ENCODE peak calls at places on chromosomes 16 and 17, in five cellular contexts. D is Karpas-422, C is aorta, X is upper lobe of right lung, Q is body of pancreas. P is an unnamed sample. For H3K4me1, the result is how much of the 10 kb centered on the place peaks cover.

GRCh38 chr17:38701504-38702165 is 3.4 kb upstream of the MLLT6 start:
- DNase-seq in D (peak), C (no peak), X (no peak), Q (peak), P (no peak)

GRCh38 chr16:89366561-89367537 is 123.5 kb downstream of the ANKRD11 start:
- DNase-seq in D (no peak), C (peak), X (peak), Q (no peak), P (no peak)

GRCh38 chr17:33039874-33040273 is 48.2 kb downstream of the SPACA3 start:
- DNase-seq in D (no peak), C (no peak), X (no peak), Q (no peak), P (no peak)

GRCh38 chr17:37359682-37360188 is 16.1 kb upstream of the C17orf78 start:
- DNase-seq in D (no peak), C (no peak), X (no peak), Q (no peak), P (no peak)

GRCh38 chr16:69772560-69773254 is 10.6 kb downstream of the WWP2 start:
- DNase-seq in D (no peak), C (no peak), X (no peak), Q (no peak), P (no peak)

GRCh38 chr16:46713634-46714033 is 24.2 kb downstream of the ORC6 start:
- DNase-seq in D (no peak), C (no peak), X (no peak), Q (no peak), P (no peak)

GRCh38 chr17:8941980-8942617 is 23.4 kb downstream of the PIK3R5 start:
- DNase-seq in D (no peak), C (no peak), X (no peak), Q (no peak), P (no peak)

GRCh38 chr17:45646288-45646988 is 137.7 kb upstream of the CRHR1 start:
- DNase-seq in D (no peak), C (no peak), X (peak), Q (no peak), P (no peak)

GRCh38 chr17:45841883-45842525 is 2.7 kb upstream of the SPPL2C start:
- DNase-seq in D (no peak), C (no peak), X (no peak), Q (no peak), P (no peak)

GRCh38 chr17:37180371-37180770 is 195.4 kb upstream of the C17orf78 start:
- DNase-seq in D (no peak), C (no peak), X (no peak), Q (no peak), P (no peak)

GRCh38 chr16:17397499-17397891 is 73.3 kb downstream of the XYLT1 start:
- DNase-seq in D (no peak), C (no peak), X (no peak), Q (peak), P (no peak)

GRCh38 chr17:31327534-31328526 is 6.4 kb upstream of the EVI2A start:
- DNase-seq in D (no peak), C (no peak), X (no peak), Q (no peak), P (no peak)

GRCh38 chr16:56269824-56270684 is 78.8 kb downstream of the GNAO1 start:
- DNase-seq in D (no peak), C (peak), X (peak), Q (no peak), P (no peak)

DNA sequence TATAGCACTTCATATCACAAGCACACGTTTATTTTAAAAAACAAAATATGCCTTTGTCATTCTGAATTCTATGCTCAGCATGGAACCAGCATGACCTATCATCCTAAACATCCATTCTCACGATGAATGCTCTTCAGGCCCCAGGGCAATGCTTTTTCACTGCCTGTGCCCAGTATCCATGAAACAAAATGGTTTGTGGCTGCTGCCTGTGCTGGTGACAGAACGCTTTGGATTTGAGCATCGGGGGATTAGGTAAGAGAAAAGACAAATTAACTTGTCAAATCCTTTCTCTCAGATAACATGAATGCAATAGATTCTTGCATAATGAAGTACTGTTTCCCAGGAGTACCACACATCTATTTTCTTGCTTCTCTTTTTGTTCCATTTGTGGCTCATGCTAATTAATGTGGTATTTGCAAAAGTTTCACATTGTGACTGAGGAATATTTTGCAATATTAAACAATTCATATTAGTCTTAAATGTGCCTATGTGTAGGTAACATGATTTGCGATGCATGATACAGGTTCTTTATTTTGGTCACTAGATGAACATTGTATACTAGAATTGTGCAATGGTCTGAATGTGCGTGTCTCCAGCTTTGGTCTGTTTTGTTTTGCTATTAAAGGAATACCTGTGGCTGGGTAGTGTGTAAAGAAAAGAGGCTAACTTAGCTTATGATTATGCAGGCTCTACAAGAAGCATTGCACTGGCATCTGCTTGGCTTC is 25.8 kb upstream of the SRSF1 start:
- DNase-seq in D (no peak), C (no peak), X (no peak), Q (no peak), P (no peak)
- H3K27ac ChIP-seq in D (no peak), C (no peak), X (no peak), Q (no peak), P (no peak)

GRCh38 chr16:85579199-85579598 is 33.9 kb upstream of the GSE1 start:
- DNase-seq in D (no peak), C (no peak), X (no peak), Q (no peak), P (no peak)

GRCh38 chr16:85576944-85577343 is 36.2 kb upstream of the GSE1 start:
- DNase-seq in D (no peak), C (no peak), X (no peak), Q (no peak), P (no peak)

GRCh38 chr16:85579883-85580607 is 33.1 kb upstream of the GSE1 start:
- DNase-seq in D (no peak), C (no peak), X (no peak), Q (no peak), P (no peak)

GRCh38 chr16:85578599-85578948 is 34.5 kb upstream of the GSE1 start:
- DNase-seq in D (no peak), C (no peak), X (no peak), Q (no peak), P (no peak)

GRCh38 chr16:85577899-85578598 is 35.1 kb upstream of the GSE1 start:
- DNase-seq in D (no peak), C (no peak), X (no peak), Q (no peak), P (no peak)
- H3K4me1 ChIP-seq in D (under half), C (under half), X (half or more), Q (half or more), P (half or more)

GRCh38 chr16:86296263-86296662 is 214.1 kb upstream of the FOXF1 start:
- DNase-seq in D (no peak), C (no peak), X (no peak), Q (no peak), P (no peak)

GRCh38 chr16:86292171-86292775 is 218.1 kb upstream of the FOXF1 start:
- DNase-seq in D (no peak), C (no peak), X (no peak), Q (no peak), P (no peak)

GRCh38 chr16:86293897-86294296 is 216.4 kb upstream of the FOXF1 start:
- DNase-seq in D (no peak), C (no peak), X (no peak), Q (no peak), P (peak)

GRCh38 chr16:86292942-86293341 is 217.4 kb upstream of the FOXF1 start:
- DNase-seq in D (no peak), C (no peak), X (no peak), Q (no peak), P (no peak)

DNA sequence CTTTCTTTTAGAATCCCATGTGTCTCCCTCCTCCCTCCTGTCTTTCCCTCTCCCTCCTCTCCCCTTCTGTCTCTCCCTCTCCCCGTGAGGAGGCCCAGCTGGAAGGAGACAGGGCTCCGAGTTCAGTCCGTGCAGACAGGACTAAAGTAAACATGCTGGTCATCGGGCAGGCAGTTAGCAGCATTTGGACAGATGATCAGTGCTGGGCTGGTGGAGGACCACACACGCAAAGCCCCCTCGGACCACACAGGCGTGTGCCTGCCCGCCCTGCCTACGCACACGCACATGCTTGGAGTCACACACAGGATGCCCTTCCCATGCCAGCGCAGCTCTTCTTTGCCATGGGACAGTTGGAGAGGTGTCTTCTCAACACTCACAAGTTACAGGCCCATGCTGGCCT is 215.8 kb upstream of the FOXF1 start:
- DNase-seq in D (no peak), C (no peak), X (no peak), Q (no peak), P (peak)
- H3K27ac ChIP-seq in D (no peak), C (no peak), X (no peak), Q (no peak), P (no peak)

GRCh38 chr17:2794116-2794803 is 2.0 kb upstream of the RAP1GAP2 start:
- DNase-seq in D (no peak), C (no peak), X (no peak), Q (no peak), P (no peak)
- H3K4me1 ChIP-seq in D (under half), C (under half), X (under half), Q (under half), P (under half)

GRCh38 chr17:4807534-4808377 is 804 bp downstream of the PLD2 start:
- DNase-seq in D (no peak), C (no peak), X (no peak), Q (peak), P (no peak)

GRCh38 chr17:4808378-4808767 is 1.4 kb downstream of the PLD2 start:
- DNase-seq in D (no peak), C (peak), X (peak), Q (peak), P (no peak)

GRCh38 chr17:4806770-4807533 is at the start of gene PLD2:
- DNase-seq in D (peak), C (peak), X (peak), Q (peak), P (peak)

GRCh38 chr17:4802228-4802627 is at the start of gene C17orf114:
- DNase-seq in D (no peak), C (no peak), X (no peak), Q (no peak), P (no peak)

DNA sequence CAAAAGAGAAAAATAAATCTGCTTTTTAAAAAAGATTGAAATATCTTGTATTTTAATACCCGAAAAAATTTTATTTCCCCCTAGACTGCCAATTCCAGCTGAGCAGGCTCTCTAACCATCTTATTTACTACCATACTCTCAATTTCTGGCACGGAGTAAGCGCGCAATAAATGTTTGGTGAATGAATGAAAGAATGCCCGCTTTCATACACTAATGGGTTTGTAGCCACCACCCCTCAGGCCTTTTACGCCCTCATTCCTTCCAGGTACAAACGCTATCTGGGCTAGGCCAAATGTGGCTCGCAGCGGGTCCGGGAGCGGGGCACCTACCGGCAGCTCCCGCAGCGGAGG is 557 bp upstream of the PLD2 start:
- DNase-seq in D (peak), C (no peak), X (no peak), Q (peak), P (no peak)
- H3K27ac ChIP-seq in D (no peak), C (no peak), X (no peak), Q (peak), P (no peak)

GRCh38 chr16:24989417-24989978 is 25.7 kb downstream of the ARHGAP17 start:
- DNase-seq in D (no peak), C (no peak), X (no peak), Q (no peak), P (no peak)

GRCh38 chr16:24986512-24987303 is 28.5 kb downstream of the ARHGAP17 start:
- DNase-seq in D (peak), C (no peak), X (no peak), Q (no peak), P (no peak)

GRCh38 chr16:24990803-24991202 is 24.4 kb downstream of the ARHGAP17 start:
- DNase-seq in D (no peak), C (no peak), X (no peak), Q (no peak), P (no peak)

GRCh38 chr16:24988593-24989338 is 26.4 kb downstream of the ARHGAP17 start:
- DNase-seq in D (no peak), C (no peak), X (no peak), Q (peak), P (no peak)

GRCh38 chr16:24988137-24988535 is 27.0 kb downstream of the ARHGAP17 start:
- DNase-seq in D (no peak), C (no peak), X (no peak), Q (no peak), P (no peak)
- H3K4me1 ChIP-seq in D (half or more), C (under half), X (half or more), Q (half or more), P (half or more)

GRCh38 chr17:80262775-80263244 is 2.2 kb downstream of the RNF213 start:
- DNase-seq in D (no peak), C (no peak), X (peak), Q (no peak), P (no peak)

GRCh38 chr17:80262291-80262690 is 1.6 kb downstream of the RNF213 start:
- DNase-seq in D (no peak), C (no peak), X (no peak), Q (no peak), P (no peak)

GRCh38 chr17:80261159-80261894 is 675 bp downstream of the RNF213 start:
- DNase-seq in D (peak), C (peak), X (peak), Q (peak), P (peak)

GRCh38 chr17:80260791-80261158 is at the start of gene RNF213:
- DNase-seq in D (peak), C (peak), X (peak), Q (peak), P (peak)

GRCh38 chr17:80261895-80262279 is 1.2 kb downstream of the RNF213 start:
- DNase-seq in D (no peak), C (no peak), X (no peak), Q (no peak), P (no peak)
- H3K27ac ChIP-seq in D (no peak), C (no peak), X (peak), Q (peak), P (peak)

GRCh38 chr17:29709861-29710849 is 87.4 kb upstream of the CORO6 start:
- DNase-seq in D (peak), C (no peak), X (no peak), Q (no peak), P (no peak)

GRCh38 chr17:29710891-29711418 is 88.2 kb upstream of the CORO6 start:
- DNase-seq in D (peak), C (no peak), X (no peak), Q (no peak), P (no peak)

GRCh38 chr17:29706045-29706431 is 83.3 kb upstream of the CORO6 start:
- DNase-seq in D (no peak), C (no peak), X (no peak), Q (no peak), P (no peak)

GRCh38 chr17:29707212-29707571 is 84.5 kb upstream of the CORO6 start:
- DNase-seq in D (no peak), C (no peak), X (no peak), Q (no peak), P (no peak)

GRCh38 chr17:29705352-29705751 is 82.6 kb upstream of the CORO6 start:
- DNase-seq in D (no peak), C (no peak), X (no peak), Q (no peak), P (no peak)
- H3K4me1 ChIP-seq in D (under half), C (under half), X (half or more), Q (under half), P (half or more)

GRCh38 chr17:78214706-78215061 is 631 bp downstream of the BIRC5 start:
- DNase-seq in D (no peak), C (no peak), X (no peak), Q (no peak), P (no peak)

GRCh38 chr17:78210111-78210510 is 3.9 kb upstream of the BIRC5 start:
- DNase-seq in D (no peak), C (no peak), X (no peak), Q (no peak), P (no peak)

GRCh38 chr17:78211032-78211431 is 3.0 kb upstream of the BIRC5 start:
- DNase-seq in D (no peak), C (no peak), X (no peak), Q (no peak), P (no peak)

GRCh38 chr17:78219396-78220150 is 5.5 kb downstream of the BIRC5 start:
- DNase-seq in D (no peak), C (no peak), X (no peak), Q (no peak), P (no peak)

DNA sequence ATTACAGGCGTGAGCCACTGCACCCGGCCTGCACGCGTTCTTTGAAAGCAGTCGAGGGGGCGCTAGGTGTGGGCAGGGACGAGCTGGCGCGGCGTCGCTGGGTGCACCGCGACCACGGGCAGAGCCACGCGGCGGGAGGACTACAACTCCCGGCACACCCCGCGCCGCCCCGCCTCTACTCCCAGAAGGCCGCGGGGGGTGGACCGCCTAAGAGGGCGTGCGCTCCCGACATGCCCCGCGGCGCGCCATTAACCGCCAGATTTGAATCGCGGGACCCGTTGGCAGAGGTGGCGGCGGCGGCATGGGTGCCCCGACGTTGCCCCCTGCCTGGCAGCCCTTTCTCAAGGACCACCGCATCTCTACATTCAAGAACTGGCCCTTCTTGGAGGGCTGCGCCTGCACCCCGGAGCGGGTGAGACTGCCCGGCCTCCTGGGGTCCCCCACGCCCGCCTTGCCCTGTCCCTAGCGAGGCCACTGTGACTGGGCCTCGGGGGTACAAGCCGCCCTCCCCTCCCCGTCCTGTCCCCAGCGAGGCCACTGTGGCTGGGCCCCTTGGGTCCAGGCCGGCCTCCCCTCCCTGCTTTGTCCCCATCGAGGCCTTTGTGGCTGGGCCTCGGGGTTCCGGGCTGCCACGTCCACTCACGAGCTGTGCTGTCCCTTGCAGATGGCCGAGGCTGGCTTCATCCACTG is at the start of gene BIRC5:
- DNase-seq in D (peak), C (peak), X (peak), Q (peak), P (peak)
- H3K27ac ChIP-seq in D (peak), C (no peak), X (no peak), Q (no peak), P (no peak)

GRCh38 chr16:21950782-21951521 is 2.2 kb upstream of the UQCRC2 start:
- DNase-seq in D (peak), C (no peak), X (no peak), Q (no peak), P (no peak)

GRCh38 chr16:21952040-21952792 is 945 bp upstream of the UQCRC2 start:
- DNase-seq in D (peak), C (peak), X (peak), Q (peak), P (peak)

GRCh38 chr16:21943571-21943970 is 9.6 kb upstream of the UQCRC2 start:
- DNase-seq in D (no peak), C (no peak), X (no peak), Q (no peak), P (no peak)

GRCh38 chr16:21949713-21950260 is 3.4 kb upstream of the UQCRC2 start:
- DNase-seq in D (no peak), C (no peak), X (no peak), Q (no peak), P (no peak)

DNA sequence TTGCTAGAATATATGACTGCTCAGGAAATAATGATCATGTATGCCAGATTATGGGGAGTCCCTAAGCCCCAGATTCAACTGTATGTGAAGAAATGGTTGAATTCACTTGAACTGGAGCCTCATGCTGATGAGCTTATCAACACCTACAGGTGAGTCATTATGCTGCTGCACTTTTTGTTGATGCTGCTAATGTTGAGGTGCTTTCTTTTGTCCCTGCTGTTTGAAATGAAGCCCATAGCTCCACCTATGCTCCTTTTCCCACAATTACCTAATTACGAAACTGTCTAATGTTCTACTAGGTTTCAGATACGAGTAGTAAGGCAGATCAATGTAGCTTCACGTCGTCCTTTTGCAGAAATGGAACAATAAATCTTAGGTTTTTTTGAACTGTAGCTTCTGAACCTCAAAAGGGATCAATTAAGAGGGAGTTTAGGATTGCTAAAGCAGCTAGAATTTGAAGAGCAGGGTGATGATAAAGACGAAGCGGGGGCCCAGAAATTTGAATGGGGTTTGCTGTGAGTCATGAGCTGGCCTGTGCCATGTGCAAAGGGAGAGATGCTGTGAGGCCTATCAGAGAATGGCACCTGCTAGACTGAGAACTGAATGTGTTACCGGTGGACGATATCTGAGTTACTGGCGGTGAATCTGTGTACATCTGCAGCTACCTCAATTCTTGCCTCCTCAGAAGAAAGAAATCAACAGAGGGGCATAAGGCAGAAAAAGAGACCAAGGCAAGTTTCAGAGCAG is 6.1 kb upstream of the UQCRC2 start:
- DNase-seq in D (no peak), C (no peak), X (no peak), Q (no peak), P (no peak)
- H3K4me1 ChIP-seq in D (under half), C (under half), X (under half), Q (under half), P (under half)

P was measured in left lung.